ENCODE peak calls at places on chromosomes 12 and 14, in four cellular contexts. One of them, this sample, is unnamed. For H3K27me3, the result is how much of the 10 kb centered on the place peaks cover.

GRCh38 chr12:9383585-9383984 is 175.4 kb upstream of the PZP start:
- DNase-seq in mesenchymal stem cell: no peak
- DNase-seq in neuronal stem cell: no peak
- DNase-seq in adrenal gland: no peak
- DNase-seq in this sample: no peak

GRCh38 chr12:96219700-96220206 is 25.6 kb downstream of the ELK3 start:
- DNase-seq in mesenchymal stem cell: peak
- DNase-seq in neuronal stem cell: no peak
- DNase-seq in adrenal gland: peak
- DNase-seq in this sample: no peak

GRCh38 chr12:46617167-46617566 is 208.6 kb downstream of the SLC38A4 start:
- DNase-seq in mesenchymal stem cell: peak
- DNase-seq in neuronal stem cell: no peak
- DNase-seq in adrenal gland: peak
- DNase-seq in this sample: no peak

GRCh38 chr14:54355698-54356097 is 41.1 kb upstream of the CDKN3 start:
- DNase-seq in mesenchymal stem cell: no peak
- DNase-seq in neuronal stem cell: no peak
- DNase-seq in adrenal gland: no peak
- DNase-seq in this sample: no peak

GRCh38 chr12:26150737-26151450 is 26.1 kb upstream of the BHLHE41 start:
- DNase-seq in mesenchymal stem cell: peak
- DNase-seq in neuronal stem cell: no peak
- DNase-seq in adrenal gland: no peak
- DNase-seq in this sample: no peak

GRCh38 chr12:1502441-1502785 is 92.0 kb downstream of the FBXL14 start:
- DNase-seq in mesenchymal stem cell: no peak
- DNase-seq in neuronal stem cell: no peak
- DNase-seq in adrenal gland: no peak
- DNase-seq in this sample: no peak

GRCh38 chr12:10716704-10717315 is 6.3 kb downstream of the YBX3 start:
- DNase-seq in mesenchymal stem cell: peak
- DNase-seq in neuronal stem cell: no peak
- DNase-seq in adrenal gland: peak
- DNase-seq in this sample: no peak

GRCh38 chr12:117606024-117606423 is 244.6 kb upstream of the NOS1 start:
- DNase-seq in mesenchymal stem cell: no peak
- DNase-seq in neuronal stem cell: no peak
- DNase-seq in adrenal gland: no peak
- DNase-seq in this sample: no peak

GRCh38 chr12:16393126-16393525 is 45.7 kb downstream of the MGST1 start:
- DNase-seq in mesenchymal stem cell: no peak
- DNase-seq in neuronal stem cell: no peak
- DNase-seq in adrenal gland: no peak
- DNase-seq in this sample: no peak

GRCh38 chr14:99472937-99473336 is 7.7 kb downstream of the SETD3 start:
- DNase-seq in mesenchymal stem cell: no peak
- DNase-seq in neuronal stem cell: no peak
- DNase-seq in adrenal gland: no peak
- DNase-seq in this sample: no peak

GRCh38 chr12:23771230-23771949 is 178.1 kb downstream of the SOX5 start:
- DNase-seq in mesenchymal stem cell: no peak
- DNase-seq in neuronal stem cell: no peak
- DNase-seq in adrenal gland: no peak
- DNase-seq in this sample: no peak

GRCh38 chr14:67526676-67527459 is 6.2 kb upstream of the PLEKHH1 start:
- DNase-seq in mesenchymal stem cell: peak
- DNase-seq in neuronal stem cell: no peak
- DNase-seq in adrenal gland: peak
- DNase-seq in this sample: peak

GRCh38 chr12:71840226-71840847 is 778 bp downstream of the TBC1D15 start:
- DNase-seq in mesenchymal stem cell: peak
- DNase-seq in neuronal stem cell: no peak
- DNase-seq in adrenal gland: no peak
- DNase-seq in this sample: peak

GRCh38 chr12:52975204-52975603 is 26.3 kb downstream of the KRT18 start:
- DNase-seq in mesenchymal stem cell: peak
- DNase-seq in neuronal stem cell: no peak
- DNase-seq in adrenal gland: no peak
- DNase-seq in this sample: no peak

GRCh38 chr14:32932921-32933622 is 5.6 kb upstream of the NPAS3 start:
- DNase-seq in mesenchymal stem cell: peak
- DNase-seq in neuronal stem cell: peak
- DNase-seq in adrenal gland: no peak
- DNase-seq in this sample: no peak

GRCh38 chr14:32934891-32935633 is 3.6 kb upstream of the NPAS3 start:
- DNase-seq in mesenchymal stem cell: peak
- DNase-seq in neuronal stem cell: no peak
- DNase-seq in adrenal gland: no peak
- DNase-seq in this sample: no peak

GRCh38 chr14:32933623-32933942 is 5.1 kb upstream of the NPAS3 start:
- DNase-seq in mesenchymal stem cell: peak
- DNase-seq in neuronal stem cell: peak
- DNase-seq in adrenal gland: no peak
- DNase-seq in this sample: no peak

GRCh38 chr14:32933943-32934890 is 4.5 kb upstream of the NPAS3 start:
- DNase-seq in mesenchymal stem cell: peak
- DNase-seq in neuronal stem cell: peak
- DNase-seq in adrenal gland: no peak
- DNase-seq in this sample: no peak

DNA sequence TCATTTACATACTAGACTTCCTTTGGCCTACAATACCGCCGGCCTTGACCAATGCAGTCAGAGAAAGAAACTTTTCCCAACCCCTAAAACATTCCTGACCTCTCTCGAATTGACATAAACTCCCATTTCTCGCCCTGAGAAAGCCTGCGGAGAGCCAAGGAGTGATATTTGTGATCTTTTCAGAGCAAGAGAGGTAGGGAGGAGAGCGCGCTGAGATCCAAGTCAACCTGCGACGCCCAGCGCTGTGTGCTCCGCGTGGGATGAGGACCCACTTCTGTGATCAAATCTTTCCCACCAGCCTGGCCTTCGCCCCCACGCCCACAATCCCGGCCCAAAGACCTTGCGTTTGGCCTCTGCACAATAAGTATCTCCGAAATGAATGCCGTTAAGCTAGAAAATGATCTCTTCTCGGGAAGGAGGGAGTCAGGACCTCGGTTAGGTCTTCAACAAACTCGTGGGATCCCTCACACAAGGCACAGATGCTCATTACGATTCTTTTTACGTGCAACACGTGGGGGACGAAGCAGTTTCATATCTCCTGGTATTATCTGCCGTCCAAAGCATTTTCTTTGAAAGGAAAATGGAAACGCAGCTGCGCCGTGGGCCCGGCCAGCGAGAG is 6.3 kb upstream of the NPAS3 start:
- DNase-seq in mesenchymal stem cell: peak
- DNase-seq in neuronal stem cell: no peak
- DNase-seq in adrenal gland: no peak
- DNase-seq in this sample: no peak
- H3K27ac ChIP-seq in mesenchymal stem cell: no peak
- H3K27ac ChIP-seq in neuronal stem cell: no peak
- H3K27ac ChIP-seq in adrenal gland: no peak
- H3K27ac ChIP-seq in this sample: no peak

GRCh38 chr12:53996886-53997217 is 3.1 kb upstream of the HOXC9 start:
- DNase-seq in mesenchymal stem cell: no peak
- DNase-seq in neuronal stem cell: no peak
- DNase-seq in adrenal gland: no peak
- DNase-seq in this sample: no peak
- H3K27me3 ChIP-seq in mesenchymal stem cell: under half
- H3K27me3 ChIP-seq in neuronal stem cell: half or more
- H3K27me3 ChIP-seq in adrenal gland: under half
- H3K27me3 ChIP-seq in this sample: half or more

GRCh38 chr14:81193924-81194633 is 26.7 kb downstream of the GTF2A1 start:
- DNase-seq in mesenchymal stem cell: no peak
- DNase-seq in neuronal stem cell: no peak
- DNase-seq in adrenal gland: no peak
- DNase-seq in this sample: no peak
- H3K27ac ChIP-seq in mesenchymal stem cell: peak
- H3K27ac ChIP-seq in neuronal stem cell: no peak
- H3K27ac ChIP-seq in adrenal gland: no peak
- H3K27ac ChIP-seq in this sample: no peak

GRCh38 chr12:69523433-69524330 is 53.5 kb downstream of the FRS2 start:
- DNase-seq in mesenchymal stem cell: no peak
- DNase-seq in neuronal stem cell: no peak
- DNase-seq in adrenal gland: no peak
- DNase-seq in this sample: no peak

GRCh38 chr12:69524755-69525509 is 54.7 kb downstream of the FRS2 start:
- DNase-seq in mesenchymal stem cell: no peak
- DNase-seq in neuronal stem cell: no peak
- DNase-seq in adrenal gland: no peak
- DNase-seq in this sample: no peak

GRCh38 chr12:69527506-69528272 is 57.5 kb downstream of the FRS2 start:
- DNase-seq in mesenchymal stem cell: peak
- DNase-seq in neuronal stem cell: no peak
- DNase-seq in adrenal gland: no peak
- DNase-seq in this sample: no peak

GRCh38 chr12:69519871-69520270 is 49.7 kb downstream of the FRS2 start:
- DNase-seq in mesenchymal stem cell: peak
- DNase-seq in neuronal stem cell: no peak
- DNase-seq in adrenal gland: no peak
- DNase-seq in this sample: no peak

DNA sequence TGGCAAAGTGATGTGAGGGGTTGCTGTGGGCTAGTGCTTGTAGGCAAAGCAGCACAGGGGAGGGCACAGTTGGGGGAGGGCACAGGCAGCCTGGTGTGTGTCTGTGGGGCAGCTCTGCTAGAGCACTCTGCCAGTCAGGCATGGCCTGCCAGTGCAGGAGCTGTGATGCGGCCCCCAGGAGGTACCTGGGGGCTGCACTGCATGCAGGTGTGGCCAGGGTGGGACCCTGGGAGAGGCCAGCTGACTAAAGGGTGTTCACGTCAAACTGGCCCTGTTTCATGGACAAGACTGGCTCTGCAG is 54.1 kb downstream of the FRS2 start:
- DNase-seq in mesenchymal stem cell: no peak
- DNase-seq in neuronal stem cell: no peak
- DNase-seq in adrenal gland: no peak
- DNase-seq in this sample: no peak
- H3K27me3 ChIP-seq in mesenchymal stem cell: under half
- H3K27me3 ChIP-seq in neuronal stem cell: under half
- H3K27me3 ChIP-seq in adrenal gland: under half
- H3K27me3 ChIP-seq in this sample: under half

GRCh38 chr12:95083471-95083870 is 10.1 kb upstream of the NR2C1 start:
- DNase-seq in mesenchymal stem cell: no peak
- DNase-seq in neuronal stem cell: no peak
- DNase-seq in adrenal gland: no peak
- DNase-seq in this sample: no peak
- H3K27ac ChIP-seq in mesenchymal stem cell: peak
- H3K27ac ChIP-seq in neuronal stem cell: peak
- H3K27ac ChIP-seq in adrenal gland: peak
- H3K27ac ChIP-seq in this sample: no peak

DNA sequence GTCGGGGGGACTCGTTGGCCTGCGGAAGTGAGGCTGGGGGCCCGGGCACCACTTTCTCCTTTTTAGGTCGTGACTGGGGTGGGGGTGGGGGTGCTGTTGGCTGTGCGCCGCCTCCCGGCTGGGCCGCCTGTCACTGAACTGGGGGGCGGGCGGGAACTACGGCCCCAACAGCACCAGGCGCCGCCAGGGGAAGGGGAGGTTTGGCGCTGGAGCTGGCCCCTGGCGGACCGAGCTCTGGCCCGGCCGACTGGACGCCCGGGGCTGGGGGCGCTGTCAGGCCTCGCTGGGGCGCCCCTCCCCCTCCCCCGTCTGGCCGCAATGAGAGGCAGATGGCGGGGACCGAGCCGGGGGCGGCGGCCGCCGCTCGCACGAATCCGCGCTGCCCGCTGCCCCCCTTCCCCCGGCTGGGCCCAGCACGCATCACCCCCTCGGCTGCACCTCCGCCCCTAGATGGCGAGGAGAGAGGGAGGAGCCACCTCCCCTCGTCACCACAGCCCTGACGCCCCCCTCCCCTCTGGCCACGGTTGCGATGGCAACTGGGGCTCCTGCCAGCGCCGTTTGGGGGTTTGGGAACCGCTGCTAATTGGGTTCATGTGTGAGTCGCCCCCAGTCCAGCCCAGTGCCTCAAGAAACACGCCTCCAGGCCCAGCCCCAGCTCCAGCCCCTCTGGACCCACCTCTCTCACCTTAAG is 723 bp downstream of the NFATC4 start:
- DNase-seq in mesenchymal stem cell: peak
- DNase-seq in neuronal stem cell: peak
- DNase-seq in adrenal gland: peak
- DNase-seq in this sample: no peak
- H3K27me3 ChIP-seq in mesenchymal stem cell: under half
- H3K27me3 ChIP-seq in neuronal stem cell: under half
- H3K27me3 ChIP-seq in adrenal gland: under half
- H3K27me3 ChIP-seq in this sample: half or more

GRCh38 chr14:69263364-69263763 is 3.4 kb downstream of the GALNT16 start:
- DNase-seq in mesenchymal stem cell: peak
- DNase-seq in neuronal stem cell: no peak
- DNase-seq in adrenal gland: peak
- DNase-seq in this sample: no peak
- H3K27ac ChIP-seq in mesenchymal stem cell: no peak
- H3K27ac ChIP-seq in neuronal stem cell: no peak
- H3K27ac ChIP-seq in adrenal gland: peak
- H3K27ac ChIP-seq in this sample: no peak

GRCh38 chr14:20823859-20824258 is 21.2 kb upstream of the RNASE1 start:
- DNase-seq in mesenchymal stem cell: no peak
- DNase-seq in neuronal stem cell: no peak
- DNase-seq in adrenal gland: no peak
- DNase-seq in this sample: no peak

GRCh38 chr14:20818861-20819260 is 16.2 kb upstream of the RNASE1 start:
- DNase-seq in mesenchymal stem cell: no peak
- DNase-seq in neuronal stem cell: no peak
- DNase-seq in adrenal gland: no peak
- DNase-seq in this sample: no peak

GRCh38 chr14:20820063-20820904 is 17.6 kb upstream of the RNASE1 start:
- DNase-seq in mesenchymal stem cell: no peak
- DNase-seq in neuronal stem cell: peak
- DNase-seq in adrenal gland: no peak
- DNase-seq in this sample: no peak
- H3K27me3 ChIP-seq in mesenchymal stem cell: under half
- H3K27me3 ChIP-seq in neuronal stem cell: under half
- H3K27me3 ChIP-seq in adrenal gland: under half
- H3K27me3 ChIP-seq in this sample: under half

DNA sequence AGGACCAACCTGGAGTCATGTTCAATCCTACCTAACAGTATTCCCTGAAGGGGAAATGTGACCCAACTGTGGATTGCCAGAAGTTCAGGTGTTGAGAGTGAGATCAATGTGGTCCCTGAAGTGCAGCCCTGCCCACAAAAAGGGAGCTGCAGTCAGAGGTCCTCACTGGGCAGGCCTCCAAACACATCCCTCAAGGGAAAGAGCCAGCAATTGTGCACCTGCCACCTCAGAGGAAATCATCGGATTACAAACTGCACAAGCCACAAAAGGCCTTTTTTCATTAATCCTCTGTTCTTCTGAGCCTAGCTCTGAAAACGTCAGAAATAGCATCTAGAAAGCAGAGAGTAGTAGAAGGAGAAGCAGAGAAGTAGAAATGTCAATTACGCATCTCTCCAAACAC is 10.8 kb upstream of the MDM1 start:
- DNase-seq in mesenchymal stem cell: no peak
- DNase-seq in neuronal stem cell: no peak
- DNase-seq in adrenal gland: no peak
- DNase-seq in this sample: no peak
- H3K27ac ChIP-seq in mesenchymal stem cell: no peak
- H3K27ac ChIP-seq in neuronal stem cell: no peak
- H3K27ac ChIP-seq in adrenal gland: no peak
- H3K27ac ChIP-seq in this sample: no peak